ENCODE peak calls at places on chromosomes 7 and 10, in nine cellular contexts. L, V, I, S, G, B, E, U and W are unnamed samples.

GRCh38 chr7:12674861-12675260 is 12.6 kb upstream of the ARL4A start:
- DNase-seq in L (peak), V (peak), I (no peak), S (peak), G (peak), B (peak), E (no peak), U (no peak), W (peak)

GRCh38 chr7:102834999-102835398 is 77.8 kb upstream of the LRRC17 start:
- DNase-seq in L (peak), V (peak), I (no peak), S (no peak), G (no peak), B (peak), E (no peak), U (peak), W (peak)

GRCh38 chr7:64590971-64591370 is 28.1 kb upstream of the ZNF680 start:
- DNase-seq in L (no peak), V (no peak), I (no peak), S (no peak), G (no peak), B (no peak), E (no peak), U (no peak), W (no peak)

GRCh38 chr7:68699090-68699711 is 899.1 kb upstream of the AUTS2 start:
- DNase-seq in L (peak), V (peak), I (peak), S (no peak), G (no peak), B (peak), E (no peak), U (no peak), W (peak)

GRCh38 chr7:7761340-7761973 is 43.0 kb upstream of the RPA3 start:
- DNase-seq in L (peak), V (peak), I (no peak), S (no peak), G (no peak), B (no peak), E (no peak), U (no peak), W (peak)

GRCh38 chr7:117405519-117405918 is 21.8 kb downstream of the ASZ1 start:
- DNase-seq in L (no peak), V (no peak), I (no peak), S (no peak), G (no peak), B (no peak), E (no peak), U (no peak), W (no peak)

GRCh38 chr10:77513783-77514331 is 123.8 kb downstream of the KCNMA1 start:
- DNase-seq in L (peak), V (peak), I (peak), S (peak), G (no peak), B (peak), E (peak), U (no peak), W (peak)

GRCh38 chr10:24858908-24859270 is 93.5 kb downstream of the PRTFDC1 start:
- DNase-seq in L (no peak), V (no peak), I (no peak), S (no peak), G (no peak), B (no peak), E (no peak), U (no peak), W (no peak)

GRCh38 chr7:92100523-92100922 is 33.8 kb downstream of the CYP51A1 start:
- DNase-seq in L (no peak), V (no peak), I (no peak), S (no peak), G (no peak), B (no peak), E (no peak), U (no peak), W (no peak)

GRCh38 chr7:148959726-148960125 is 68.6 kb downstream of the PDIA4 start:
- DNase-seq in L (no peak), V (no peak), I (no peak), S (no peak), G (no peak), B (no peak), E (no peak), U (no peak), W (no peak)

GRCh38 chr10:6151087-6151977 is 51.4 kb upstream of the PFKFB3 start:
- DNase-seq in L (peak), V (peak), I (no peak), S (peak), G (peak), B (no peak), E (peak), U (no peak), W (peak)

GRCh38 chr10:88616250-88616977 is 29.9 kb downstream of the LIPJ start:
- DNase-seq in L (no peak), V (peak), I (no peak), S (no peak), G (no peak), B (no peak), E (peak), U (no peak), W (peak)

GRCh38 chr10:3775671-3776551 is 9.1 kb downstream of the KLF6 start:
- DNase-seq in L (peak), V (peak), I (no peak), S (peak), G (no peak), B (no peak), E (no peak), U (no peak), W (peak)

GRCh38 chr7:30896783-30897617 is 14.7 kb upstream of the AQP1 start:
- DNase-seq in L (no peak), V (peak), I (no peak), S (no peak), G (no peak), B (no peak), E (no peak), U (no peak), W (peak)

GRCh38 chr10:64079341-64079740 is 558.1 kb downstream of the REEP3 start:
- DNase-seq in L (no peak), V (no peak), I (no peak), S (no peak), G (no peak), B (no peak), E (no peak), U (no peak), W (no peak)

GRCh38 chr10:118832242-118832651 is 77.5 kb upstream of the CACUL1 start:
- DNase-seq in L (no peak), V (peak), I (no peak), S (no peak), G (no peak), B (no peak), E (peak), U (no peak), W (peak)

GRCh38 chr7:110841840-110842579 is 248.9 kb upstream of the LRRN3 start:
- DNase-seq in L (no peak), V (no peak), I (no peak), S (no peak), G (no peak), B (no peak), E (peak), U (no peak), W (no peak)

GRCh38 chr7:80481196-80481884 is 30.5 kb downstream of the GNAT3 start:
- DNase-seq in L (no peak), V (no peak), I (no peak), S (no peak), G (no peak), B (no peak), E (no peak), U (no peak), W (no peak)

GRCh38 chr7:125090596-125090995 is 161.0 kb upstream of the POT1 start:
- DNase-seq in L (no peak), V (no peak), I (no peak), S (no peak), G (no peak), B (no peak), E (no peak), U (no peak), W (peak)

GRCh38 chr7:29277436-29278215 is 83.1 kb downstream of the CHN2 start:
- DNase-seq in L (no peak), V (no peak), I (no peak), S (no peak), G (no peak), B (no peak), E (no peak), U (no peak), W (no peak)

GRCh38 chr7:92590711-92591310 is 621 bp upstream of the FAM133B start:
- DNase-seq in L (no peak), V (no peak), I (no peak), S (no peak), G (no peak), B (no peak), E (no peak), U (no peak), W (no peak)

GRCh38 chr10:60654813-60655464 is 123.3 kb upstream of the CDK1 start:
- DNase-seq in L (peak), V (no peak), I (no peak), S (no peak), G (no peak), B (no peak), E (no peak), U (no peak), W (peak)

GRCh38 chr7:47100815-47101435 is 481.0 kb downstream of the TNS3 start:
- DNase-seq in L (peak), V (peak), I (no peak), S (peak), G (no peak), B (no peak), E (peak), U (no peak), W (peak)

GRCh38 chr7:125847706-125848105 is 918.1 kb upstream of the POT1 start:
- DNase-seq in L (no peak), V (no peak), I (no peak), S (no peak), G (no peak), B (no peak), E (no peak), U (no peak), W (no peak)

GRCh38 chr10:17835688-17836087 is 26.5 kb downstream of the MRC1 start:
- DNase-seq in L (peak), V (peak), I (peak), S (no peak), G (no peak), B (peak), E (no peak), U (peak), W (peak)

GRCh38 chr7:37031571-37032257 is 307.4 kb upstream of the AOAH start:
- DNase-seq in L (peak), V (peak), I (peak), S (peak), G (no peak), B (peak), E (peak), U (peak), W (peak)

GRCh38 chr7:47949703-47950102 is 1.4 kb upstream of the PKD1L1 start:
- DNase-seq in L (no peak), V (no peak), I (no peak), S (no peak), G (no peak), B (no peak), E (no peak), U (no peak), W (no peak)

GRCh38 chr7:20998309-20998708 is 211.6 kb upstream of the SP8 start:
- DNase-seq in L (no peak), V (no peak), I (no peak), S (no peak), G (no peak), B (no peak), E (no peak), U (no peak), W (no peak)

GRCh38 chr10:101467286-101467770 is 113.4 kb downstream of the BTRC start:
- DNase-seq in L (peak), V (peak), I (peak), S (peak), G (no peak), B (peak), E (no peak), U (peak), W (peak)

GRCh38 chr10:103838851-103839512 is 16.4 kb downstream of the SH3PXD2A start:
- DNase-seq in L (peak), V (peak), I (no peak), S (no peak), G (no peak), B (no peak), E (no peak), U (no peak), W (no peak)

GRCh38 chr10:103839513-103839864 is 15.9 kb downstream of the SH3PXD2A start:
- DNase-seq in L (no peak), V (no peak), I (no peak), S (peak), G (no peak), B (no peak), E (no peak), U (no peak), W (no peak)

GRCh38 chr10:103836776-103837344 is 18.5 kb downstream of the SH3PXD2A start:
- DNase-seq in L (no peak), V (no peak), I (no peak), S (no peak), G (no peak), B (no peak), E (no peak), U (no peak), W (no peak)

GRCh38 chr10:103837370-103838094 is 17.8 kb downstream of the SH3PXD2A start:
- DNase-seq in L (no peak), V (no peak), I (no peak), S (no peak), G (no peak), B (no peak), E (no peak), U (no peak), W (no peak)

GRCh38 chr10:103838095-103838395 is 17.3 kb downstream of the SH3PXD2A start:
- DNase-seq in L (no peak), V (no peak), I (no peak), S (no peak), G (no peak), B (no peak), E (no peak), U (no peak), W (no peak)
- H3K4me3 ChIP-seq in L (no peak), V (no peak), I (no peak), S (no peak), G (no peak), B (no peak), E (no peak), U (no peak), W (no peak)

GRCh38 chr10:14550471-14550941 is 219.8 kb upstream of the FRMD4A start:
- DNase-seq in L (no peak), V (no peak), I (no peak), S (no peak), G (no peak), B (no peak), E (no peak), U (no peak), W (no peak)
- H3K4me3 ChIP-seq in L (no peak), V (no peak), I (no peak), S (no peak), G (no peak), B (no peak), E (no peak), U (no peak), W (no peak)

GRCh38 chr7:55552320-55553086 is 19.8 kb downstream of the VOPP1 start:
- DNase-seq in L (peak), V (peak), I (no peak), S (no peak), G (no peak), B (peak), E (peak), U (no peak), W (peak)

GRCh38 chr7:55549457-55549856 is 22.8 kb downstream of the VOPP1 start:
- DNase-seq in L (no peak), V (no peak), I (no peak), S (no peak), G (no peak), B (no peak), E (no peak), U (no peak), W (no peak)

GRCh38 chr7:55548295-55548731 is 24.0 kb downstream of the VOPP1 start:
- DNase-seq in L (no peak), V (no peak), I (no peak), S (no peak), G (no peak), B (no peak), E (no peak), U (no peak), W (no peak)

GRCh38 chr7:55550838-55551537 is 21.3 kb downstream of the VOPP1 start:
- DNase-seq in L (no peak), V (no peak), I (no peak), S (no peak), G (no peak), B (no peak), E (no peak), U (no peak), W (no peak)

GRCh38 chr7:55550010-55550409 is 22.3 kb downstream of the VOPP1 start:
- DNase-seq in L (no peak), V (no peak), I (no peak), S (no peak), G (no peak), B (no peak), E (no peak), U (no peak), W (no peak)
- H3K4me3 ChIP-seq in L (no peak), V (no peak), I (no peak), S (no peak), G (no peak), B (no peak), E (no peak), U (no peak), W (no peak)

GRCh38 chr10:116001266-116001857 is 271.6 kb downstream of the GFRA1 start:
- DNase-seq in L (no peak), V (no peak), I (no peak), S (no peak), G (no peak), B (no peak), E (no peak), U (no peak), W (peak)
- H3K4me3 ChIP-seq in L (no peak), V (no peak), I (no peak), S (no peak), G (no peak), B (no peak), E (no peak), U (no peak), W (no peak)

DNA sequence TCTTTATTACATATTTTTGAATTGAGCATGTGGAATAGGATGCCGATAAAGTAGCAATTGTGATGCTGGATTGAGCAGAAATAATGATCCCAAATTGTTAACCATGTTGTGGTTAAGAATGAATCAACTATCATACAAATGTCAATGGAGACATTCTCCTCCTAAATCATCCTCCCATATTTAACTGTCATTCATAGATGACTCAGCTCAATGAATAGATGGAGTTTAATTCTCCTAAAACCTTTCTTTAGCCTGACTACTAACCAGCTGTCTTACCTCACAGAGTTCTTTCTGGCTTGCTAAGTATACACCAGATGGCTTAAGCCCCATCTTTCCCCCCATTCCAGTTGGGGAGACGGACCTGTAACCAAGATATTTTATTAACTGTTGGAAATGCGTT is 23.4 kb upstream of the NPS start:
- DNase-seq in L (no peak), V (no peak), I (no peak), S (no peak), G (no peak), B (no peak), E (no peak), U (no peak), W (no peak)
- H3K4me3 ChIP-seq in L (no peak), V (no peak), I (no peak), S (no peak), G (no peak), B (no peak), E (no peak), U (no peak), W (no peak)

DNA sequence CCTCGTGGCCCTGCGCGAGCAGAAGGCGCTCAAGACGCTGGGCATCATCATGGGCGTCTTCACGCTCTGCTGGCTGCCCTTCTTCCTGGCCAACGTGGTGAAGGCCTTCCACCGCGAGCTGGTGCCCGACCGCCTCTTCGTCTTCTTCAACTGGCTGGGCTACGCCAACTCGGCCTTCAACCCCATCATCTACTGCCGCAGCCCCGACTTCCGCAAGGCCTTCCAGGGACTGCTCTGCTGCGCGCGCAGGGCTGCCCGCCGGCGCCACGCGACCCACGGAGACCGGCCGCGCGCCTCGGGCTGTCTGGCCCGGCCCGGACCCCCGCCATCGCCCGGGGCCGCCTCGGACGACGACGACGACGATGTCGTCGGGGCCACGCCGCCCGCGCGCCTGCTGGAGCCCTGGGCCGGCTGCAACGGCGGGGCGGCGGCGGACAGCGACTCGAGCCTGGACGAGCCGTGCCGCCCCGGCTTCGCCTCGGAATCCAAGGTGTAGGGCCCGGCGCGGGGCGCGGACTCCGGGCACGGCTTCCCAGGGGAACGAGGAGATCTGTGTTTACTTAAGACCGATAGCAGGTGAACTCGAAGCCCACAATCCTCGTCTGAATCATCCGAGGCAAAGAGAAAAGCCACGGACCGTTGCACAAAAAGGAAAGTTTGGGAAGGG is 1.5 kb downstream of the ADRB1 start:
- DNase-seq in L (no peak), V (no peak), I (no peak), S (peak), G (no peak), B (no peak), E (peak), U (no peak), W (peak)
- H3K4me3 ChIP-seq in L (no peak), V (no peak), I (peak), S (peak), G (no peak), B (peak), E (peak), U (no peak), W (peak)

DNA sequence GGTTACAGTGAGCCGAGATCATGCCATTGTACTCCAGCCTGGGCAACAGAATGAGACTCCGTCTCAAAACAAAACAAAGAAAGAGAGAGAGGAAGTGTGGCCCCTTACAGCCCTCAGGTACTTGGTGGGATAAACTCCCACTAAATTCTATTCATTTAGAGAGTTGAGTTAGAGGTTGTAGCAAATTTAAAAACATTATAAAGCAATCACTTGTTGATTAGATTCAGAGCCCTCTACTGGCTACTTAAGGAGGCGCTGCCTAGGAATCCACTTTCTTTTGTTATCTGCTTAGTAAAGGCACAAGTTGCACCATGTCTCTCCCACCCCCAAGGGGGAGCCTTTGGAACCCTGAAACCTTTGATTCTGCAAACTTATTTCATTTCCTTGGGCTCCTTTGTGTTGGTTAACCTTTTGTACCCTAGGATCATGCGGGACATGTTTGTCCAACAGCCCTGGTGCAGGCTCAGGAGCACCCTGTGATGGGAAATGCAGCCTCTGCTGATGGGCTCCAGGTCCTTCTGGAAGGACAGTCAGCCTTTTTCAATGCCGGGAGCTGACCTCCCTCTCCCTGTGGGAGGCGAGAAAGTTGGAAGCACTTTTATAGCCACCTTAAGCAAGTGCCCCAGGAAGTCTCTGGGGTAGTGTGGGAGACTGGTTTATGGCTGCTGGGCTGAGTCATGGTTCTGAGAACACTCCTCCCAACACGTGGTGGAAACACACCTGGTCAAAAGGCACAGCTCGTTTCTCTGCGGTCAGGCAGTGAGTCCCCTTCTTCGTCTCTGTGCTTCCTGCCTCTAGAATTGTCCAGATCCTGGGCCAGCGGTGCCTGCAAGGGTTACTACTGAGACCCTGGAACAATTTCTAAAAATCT is 2.3 kb downstream of the HKDC1 start:
- DNase-seq in L (peak), V (peak), I (no peak), S (peak), G (peak), B (peak), E (no peak), U (peak), W (peak)
- H3K4me3 ChIP-seq in L (no peak), V (no peak), I (no peak), S (no peak), G (peak), B (no peak), E (no peak), U (peak), W (no peak)